ENCODE peak calls at places on chromosomes 4 and X, in six cellular contexts. F, N, Y, Z, O and S are unnamed samples. For H3K4me1, the result is how much of the 10 kb centered on the place peaks cover.

GRCh38 chr4:140152760-140153418 is 1.1 kb downstream of the MAML3 start:
- DNase-seq in F (no peak), N (peak), Y (peak), Z (peak), O (peak), S (peak)

GRCh38 chr4:100797791-100798190 is 280.0 kb upstream of the EMCN start:
- DNase-seq in F (no peak), N (no peak), Y (no peak), Z (no peak), O (no peak), S (no peak)

GRCh38 chrX:78517124-78517523 is 142.0 kb downstream of the RTL3 start:
- DNase-seq in F (no peak), N (no peak), Y (no peak), Z (no peak), O (peak), S (no peak)

GRCh38 chrX:64176876-64177275 is 28.6 kb downstream of the AMER1 start:
- DNase-seq in F (no peak), N (no peak), Y (no peak), Z (no peak), O (no peak), S (no peak)

GRCh38 chrX:23936198-23936597 is 28.4 kb downstream of the CXorf58 start:
- DNase-seq in F (no peak), N (no peak), Y (no peak), Z (no peak), O (no peak), S (no peak)

GRCh38 chrX:43661521-43662240 is 5.6 kb downstream of the MAOA start:
- DNase-seq in F (no peak), N (no peak), Y (no peak), Z (no peak), O (no peak), S (no peak)

GRCh38 chr4:1746265-1746691 is 25.0 kb downstream of the TACC3 start:
- DNase-seq in F (peak), N (peak), Y (peak), Z (peak), O (peak), S (peak)

GRCh38 chrX:104105330-104105729 is 7.0 kb upstream of the ZCCHC18 start:
- DNase-seq in F (no peak), N (no peak), Y (no peak), Z (no peak), O (no peak), S (no peak)

GRCh38 chrX:44767308-44767707 is 76.5 kb upstream of the DUSP21 start:
- DNase-seq in F (no peak), N (no peak), Y (no peak), Z (no peak), O (no peak), S (no peak)

GRCh38 chrX:68413254-68413653 is 20.0 kb downstream of the OPHN1 start:
- DNase-seq in F (no peak), N (no peak), Y (no peak), Z (no peak), O (no peak), S (no peak)

GRCh38 chr4:81491943-81492342 is 20.2 kb upstream of the RASGEF1B start:
- DNase-seq in F (no peak), N (no peak), Y (no peak), Z (no peak), O (peak), S (no peak)

GRCh38 chrX:97895751-97896150 is 1012.0 kb downstream of the RPA4 start:
- DNase-seq in F (no peak), N (no peak), Y (no peak), Z (no peak), O (peak), S (no peak)

GRCh38 chr4:16264798-16265197 is 38.5 kb upstream of the TAPT1 start:
- DNase-seq in F (peak), N (no peak), Y (no peak), Z (peak), O (peak), S (no peak)

DNA sequence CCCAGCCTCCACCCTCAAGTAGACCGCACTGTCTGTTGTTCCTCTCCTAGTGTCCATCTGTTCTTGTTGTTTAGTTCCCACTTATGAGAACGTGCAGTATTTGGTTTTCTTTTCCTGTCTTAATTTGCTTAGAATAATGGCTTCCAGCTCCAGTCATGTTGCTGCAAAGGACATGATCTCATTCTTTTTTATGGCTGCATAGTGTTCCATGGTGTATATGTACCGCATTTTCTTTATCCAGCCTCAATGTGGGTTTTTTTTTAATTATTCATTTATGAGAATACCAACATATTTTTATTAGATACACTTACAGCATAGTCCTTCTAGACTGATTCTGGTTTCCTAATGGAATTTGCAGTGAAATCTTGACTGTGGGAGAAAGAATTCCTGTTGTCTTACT is 1.3 kb downstream of the VMA21 start:
- DNase-seq in F (no peak), N (no peak), Y (no peak), Z (no peak), O (no peak), S (no peak)
- TF ChIP-seq CTCF in F (no peak), N (no peak), Y (no peak), Z (no peak), O (no peak), S (no peak)

DNA sequence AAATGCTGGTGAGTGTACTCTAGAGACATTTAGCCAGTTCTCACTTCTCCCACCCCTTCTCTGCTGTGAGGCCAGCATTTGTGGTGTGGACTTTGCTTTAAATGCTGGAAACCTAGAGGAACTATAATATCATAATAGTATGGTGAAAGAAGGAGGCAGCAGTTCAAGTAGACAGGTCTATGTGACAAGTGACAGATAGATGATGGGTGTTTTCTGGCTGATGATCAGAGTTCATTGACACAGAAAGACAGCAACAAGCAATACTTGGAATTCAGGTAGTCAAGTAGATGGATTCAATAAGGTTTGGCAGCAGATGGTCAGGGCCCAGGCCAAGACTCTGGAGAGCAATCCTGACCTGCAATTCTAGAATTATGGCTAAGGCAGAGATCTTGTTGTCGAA is 317.5 kb downstream of the PCDH7 start:
- DNase-seq in F (no peak), N (no peak), Y (no peak), Z (no peak), O (no peak), S (no peak)
- H3K4me1 ChIP-seq in F (half or more), N (under half), Y (under half), Z (under half), O (under half), S (under half)

DNA sequence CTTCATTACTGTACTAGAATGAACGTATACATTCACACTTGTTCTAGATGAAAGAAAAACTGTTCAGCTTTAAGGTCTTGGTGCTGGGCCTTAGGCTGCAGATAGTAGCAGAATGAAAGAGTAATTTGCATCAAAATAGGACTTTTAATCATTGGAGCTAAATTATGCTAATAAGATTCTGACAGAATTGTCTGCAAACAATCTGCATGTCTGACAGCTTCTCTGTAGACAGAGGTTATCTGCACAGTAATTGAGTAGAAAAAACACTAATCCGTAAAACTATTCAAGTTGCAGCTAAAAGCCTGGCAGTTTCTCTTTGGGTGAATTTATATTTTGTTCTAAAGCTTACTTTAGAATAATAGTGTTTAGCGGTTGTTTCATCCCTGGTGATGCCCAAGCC is 25.4 kb downstream of the LRP2BP start:
- DNase-seq in F (no peak), N (no peak), Y (no peak), Z (no peak), O (no peak), S (no peak)
- TF ChIP-seq CTCF in F (no peak), N (no peak), Y (no peak), Z (no peak), O (no peak), S (no peak)

GRCh38 chr4:15021946-15022345 is 19.7 kb downstream of the CPEB2 start:
- DNase-seq in F (no peak), N (no peak), Y (no peak), Z (no peak), O (no peak), S (no peak)

GRCh38 chr4:15020502-15021286 is 18.4 kb downstream of the CPEB2 start:
- DNase-seq in F (no peak), N (no peak), Y (no peak), Z (no peak), O (no peak), S (no peak)

GRCh38 chr4:15015170-15015569 is 12.9 kb downstream of the CPEB2 start:
- DNase-seq in F (no peak), N (no peak), Y (no peak), Z (no peak), O (no peak), S (no peak)

GRCh38 chr4:15021301-15021700 is 19.0 kb downstream of the CPEB2 start:
- DNase-seq in F (no peak), N (no peak), Y (no peak), Z (no peak), O (no peak), S (no peak)

DNA sequence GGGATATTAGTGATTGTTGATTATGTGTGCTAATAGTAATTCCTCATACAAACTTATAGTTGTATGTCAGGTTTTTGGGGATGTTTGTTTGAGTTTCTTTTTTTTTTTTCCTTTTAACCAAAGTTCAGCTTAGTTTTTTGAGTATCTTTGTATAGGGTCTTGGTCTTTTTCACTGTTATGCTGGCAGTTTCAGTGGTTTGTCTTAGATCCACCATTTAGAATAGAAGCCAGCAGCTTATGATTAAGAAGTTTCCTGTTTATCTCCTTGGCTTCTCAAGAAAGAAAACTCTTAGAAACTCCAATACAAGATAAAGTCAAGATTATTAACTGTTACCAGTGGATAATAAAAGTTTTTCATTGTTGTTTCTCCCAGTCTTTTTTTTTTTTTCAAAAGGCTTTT is 16.1 kb downstream of the CPEB2 start:
- DNase-seq in F (no peak), N (no peak), Y (no peak), Z (no peak), O (no peak), S (no peak)
- H3K4me1 ChIP-seq in F (under half), N (under half), Y (under half), Z (under half), O (under half), S (under half)

DNA sequence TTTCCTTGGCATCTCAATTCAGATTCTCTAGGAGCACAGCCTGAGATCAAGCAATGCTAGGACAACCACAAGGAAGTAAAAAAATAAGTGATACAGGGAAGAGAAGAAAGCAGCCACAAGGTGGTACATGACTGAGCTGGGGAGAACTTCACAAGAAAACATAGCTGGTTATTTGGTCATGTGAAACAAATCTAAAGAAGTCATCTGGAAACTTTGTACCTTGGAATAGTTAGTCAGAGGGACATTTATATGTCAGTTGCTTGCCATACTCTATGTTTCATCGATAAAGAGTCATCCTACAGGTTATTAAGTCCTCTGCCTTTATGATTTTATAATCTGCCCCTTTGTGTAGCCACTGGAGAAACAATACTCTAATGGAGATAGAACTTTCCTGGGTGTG is 575.1 kb downstream of the IL15 start:
- DNase-seq in F (no peak), N (no peak), Y (no peak), Z (no peak), O (peak), S (no peak)
- TF ChIP-seq CTCF in F (no peak), N (no peak), Y (no peak), Z (no peak), O (peak), S (no peak)

DNA sequence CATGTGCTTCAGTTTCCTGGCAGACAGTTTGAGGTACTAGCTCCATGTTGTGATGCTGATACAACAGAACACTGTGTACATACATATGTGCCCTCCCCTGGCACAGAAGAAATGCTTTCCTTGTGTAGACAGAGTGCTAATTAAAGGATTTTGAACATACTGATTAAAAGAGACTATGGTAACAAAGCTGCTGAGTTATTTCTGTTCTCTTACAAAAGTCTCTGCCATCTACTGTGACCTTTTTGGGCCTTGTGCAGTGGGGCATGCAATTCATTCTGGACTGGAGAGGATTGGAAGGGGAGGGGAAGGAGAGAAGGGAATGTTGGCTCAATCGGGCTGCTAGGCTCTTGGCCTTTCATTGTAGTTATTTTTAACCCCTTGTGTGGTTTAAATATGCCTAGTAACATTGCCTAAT is 6.0 kb downstream of the PDLIM5 start:
- DNase-seq in F (no peak), N (no peak), Y (no peak), Z (peak), O (no peak), S (no peak)
- H3K4me1 ChIP-seq in F (under half), N (under half), Y (under half), Z (half or more), O (half or more), S (under half)